ENCODE peak calls at places on chromosomes 3 and 15, in seven cellular contexts. N is GM12891; K is stimulated activated CD8-positive, alpha-beta memory T cell treated with anti-CD3 and anti-CD28 coated beads, Interleukin-7, amount 100 ng/mL, for 1 hour; D is neuronal stem cell; V is fibroblast of lung; Z is activated CD8-positive, alpha-beta memory T cell treated with anti-CD3 and anti-CD28 coated beads, Interleukin-2, amount 10 ng/mL, durations not matched to agents 7 days and 5 days; S is T-helper 1 cell. X is an unnamed sample.

GRCh38 chr3:50551293-50552057 is 16.1 kb downstream of the C3orf18 start:
- DNase-seq in N (no peak), K (no peak), D (no peak), V (no peak), Z (no peak), S (no peak), X (no peak)

GRCh38 chr15:96296264-96296663 is 34.2 kb upstream of the NR2F2 start:
- DNase-seq in N (no peak), K (no peak), D (no peak), V (peak), Z (no peak), S (no peak), X (peak)

GRCh38 chr3:122668930-122669730 is 11.5 kb upstream of the PARP14 start:
- DNase-seq in N (no peak), K (no peak), D (no peak), V (peak), Z (peak), S (no peak), X (peak)

GRCh38 chr3:127172670-127173515 is 20.0 kb upstream of the PRR23E start:
- DNase-seq in N (no peak), K (no peak), D (no peak), V (peak), Z (no peak), S (no peak), X (peak)

GRCh38 chr3:155853214-155854146 is 747 bp downstream of the SLC33A1 start:
- DNase-seq in N (no peak), K (no peak), D (peak), V (peak), Z (peak), S (peak), X (peak)

GRCh38 chr3:66592061-66592875 is 91.4 kb upstream of the LRIG1 start:
- DNase-seq in N (no peak), K (no peak), D (peak), V (peak), Z (no peak), S (no peak), X (peak)

GRCh38 chr15:87829651-87830050 is 426.9 kb downstream of the NTRK3 start:
- DNase-seq in N (no peak), K (no peak), D (no peak), V (peak), Z (no peak), S (no peak), X (no peak)

GRCh38 chr3:149296972-149297371 is 36.5 kb downstream of the TM4SF18 start:
- DNase-seq in N (no peak), K (no peak), D (no peak), V (no peak), Z (no peak), S (no peak), X (no peak)

GRCh38 chr3:156576887-156577427 is 22.0 kb upstream of the SSR3 start:
- DNase-seq in N (no peak), K (no peak), D (no peak), V (no peak), Z (no peak), S (no peak), X (no peak)

GRCh38 chr3:187210555-187211327 is 13.5 kb downstream of the RTP1 start:
- DNase-seq in N (no peak), K (no peak), D (peak), V (peak), Z (no peak), S (no peak), X (peak)

GRCh38 chr3:160941885-160942494 is 163.2 kb downstream of the B3GALNT1 start:
- DNase-seq in N (peak), K (peak), D (peak), V (peak), Z (peak), S (peak), X (peak)

GRCh38 chr15:35179739-35180138 is 94.6 kb upstream of the NANOGP8 start:
- DNase-seq in N (no peak), K (no peak), D (no peak), V (no peak), Z (no peak), S (no peak), X (no peak)

GRCh38 chr15:90921887-90922286 is 10.5 kb downstream of the HDDC3 start:
- DNase-seq in N (no peak), K (no peak), D (no peak), V (no peak), Z (no peak), S (no peak), X (no peak)

GRCh38 chr3:53227993-53228885 is 27.6 kb downstream of the TKT start:
- DNase-seq in N (no peak), K (no peak), D (no peak), V (no peak), Z (no peak), S (no peak), X (no peak)

GRCh38 chr3:150248116-150248864 is 159.8 kb upstream of the TSC22D2 start:
- DNase-seq in N (no peak), K (no peak), D (no peak), V (peak), Z (no peak), S (no peak), X (peak)

GRCh38 chr3:195754141-195754540 is 33.4 kb downstream of the MUC20 start:
- DNase-seq in N (no peak), K (no peak), D (no peak), V (no peak), Z (no peak), S (no peak), X (no peak)

GRCh38 chr3:21447471-21448205 is 303.4 kb downstream of the ZNF385D start:
- DNase-seq in N (no peak), K (no peak), D (no peak), V (peak), Z (no peak), S (no peak), X (peak)

GRCh38 chr3:140711043-140711718 is 33.3 kb downstream of the TRIM42 start:
- DNase-seq in N (no peak), K (no peak), D (no peak), V (no peak), Z (no peak), S (no peak), X (no peak)

GRCh38 chr3:184008161-184008560 is 9.5 kb downstream of the ABCC5 start:
- DNase-seq in N (no peak), K (no peak), D (no peak), V (no peak), Z (no peak), S (no peak), X (no peak)

GRCh38 chr3:66492672-66493071 is 8.2 kb downstream of the LRIG1 start:
- DNase-seq in N (no peak), K (no peak), D (no peak), V (no peak), Z (no peak), S (no peak), X (no peak)

GRCh38 chr3:53775834-53776251 is 70.4 kb downstream of the CHDH start:
- DNase-seq in N (no peak), K (no peak), D (no peak), V (no peak), Z (no peak), S (no peak), X (no peak)

GRCh38 chr3:100875239-100875638 is 118.0 kb downstream of the ABI3BP start:
- DNase-seq in N (no peak), K (no peak), D (no peak), V (peak), Z (no peak), S (no peak), X (peak)

GRCh38 chr3:128801779-128802369 is 75.9 kb downstream of the RAB7A start:
- DNase-seq in N (no peak), K (no peak), D (no peak), V (no peak), Z (peak), S (no peak), X (no peak)

GRCh38 chr15:76075060-76075459 is 15.3 kb downstream of the TMEM266 start:
- DNase-seq in N (no peak), K (no peak), D (no peak), V (no peak), Z (no peak), S (no peak), X (no peak)

GRCh38 chr15:92405942-92406341 is 12.3 kb downstream of the ST8SIA2 start:
- DNase-seq in N (no peak), K (no peak), D (no peak), V (no peak), Z (no peak), S (no peak), X (no peak)

GRCh38 chr3:126983653-126984390 is 907 bp downstream of the PLXNA1 start:
- DNase-seq in N (peak), K (no peak), D (peak), V (no peak), Z (peak), S (peak), X (no peak)

GRCh38 chr3:112814256-112814655 is 32.4 kb downstream of the CD200R1L start:
- DNase-seq in N (no peak), K (no peak), D (no peak), V (peak), Z (no peak), S (no peak), X (peak)

GRCh38 chr15:63462053-63462452 is 42.3 kb upstream of the USP3 start:
- DNase-seq in N (no peak), K (no peak), D (no peak), V (peak), Z (no peak), S (no peak), X (peak)

GRCh38 chr15:43511012-43511885 is 6.2 kb upstream of the MAP1A start:
- DNase-seq in N (no peak), K (no peak), D (no peak), V (no peak), Z (peak), S (no peak), X (no peak)